ENCODE peak calls at places on chromosomes 12 and 14, in seven cellular contexts. One of them, this sample, is unnamed.

GRCh38 chr14:94823556-94824341 is 53.8 kb upstream of the GSC start:
- DNase-seq in GM23338: peak
- DNase-seq in astrocyte of the spinal cord: no peak
- DNase-seq in AG09309: no peak
- DNase-seq in foreskin fibroblast: no peak
- DNase-seq in prostate gland: no peak
- DNase-seq in RWPE2: no peak
- DNase-seq in this sample: no peak

GRCh38 chr12:49750027-49750977 is 8.9 kb downstream of the TMBIM6 start:
- DNase-seq in astrocyte of the spinal cord: peak
- DNase-seq in prostate gland: no peak
- DNase-seq in AG09309: peak
- DNase-seq in RWPE2: no peak
- DNase-seq in foreskin fibroblast: peak
- DNase-seq in GM23338: peak
- DNase-seq in this sample: no peak

GRCh38 chr14:52391866-52392600 is 77.9 kb downstream of the PTGER2 start:
- DNase-seq in AG09309: peak
- DNase-seq in RWPE2: no peak
- DNase-seq in GM23338: no peak
- DNase-seq in prostate gland: no peak
- DNase-seq in foreskin fibroblast: peak
- DNase-seq in astrocyte of the spinal cord: peak
- DNase-seq in this sample: peak

GRCh38 chr14:74216671-74217070 is 22.6 kb upstream of the VSX2 start:
- DNase-seq in AG09309: no peak
- DNase-seq in RWPE2: no peak
- DNase-seq in foreskin fibroblast: no peak
- DNase-seq in astrocyte of the spinal cord: no peak
- DNase-seq in prostate gland: no peak
- DNase-seq in GM23338: no peak
- DNase-seq in this sample: no peak

GRCh38 chr12:77796775-77797174 is 33.9 kb upstream of the NAV3 start:
- DNase-seq in RWPE2: no peak
- DNase-seq in GM23338: no peak
- DNase-seq in prostate gland: no peak
- DNase-seq in astrocyte of the spinal cord: peak
- DNase-seq in foreskin fibroblast: peak
- DNase-seq in AG09309: peak
- DNase-seq in this sample: peak

GRCh38 chr14:73003688-73004087 is 23.2 kb downstream of the ZFYVE1 start:
- DNase-seq in RWPE2: no peak
- DNase-seq in astrocyte of the spinal cord: no peak
- DNase-seq in prostate gland: no peak
- DNase-seq in foreskin fibroblast: no peak
- DNase-seq in GM23338: no peak
- DNase-seq in AG09309: no peak
- DNase-seq in this sample: no peak

GRCh38 chr12:51926718-51927117 is 19.4 kb downstream of the ACVRL1 start:
- DNase-seq in RWPE2: no peak
- DNase-seq in AG09309: no peak
- DNase-seq in astrocyte of the spinal cord: no peak
- DNase-seq in prostate gland: peak
- DNase-seq in GM23338: peak
- DNase-seq in foreskin fibroblast: peak
- DNase-seq in this sample: no peak

GRCh38 chr14:69687963-69688649 is 76.7 kb downstream of the SUSD6 start:
- DNase-seq in RWPE2: no peak
- DNase-seq in astrocyte of the spinal cord: no peak
- DNase-seq in foreskin fibroblast: no peak
- DNase-seq in GM23338: no peak
- DNase-seq in AG09309: no peak
- DNase-seq in prostate gland: no peak
- DNase-seq in this sample: no peak

GRCh38 chr12:10810068-10810467 is at the start of gene TAS2R9:
- DNase-seq in foreskin fibroblast: no peak
- DNase-seq in GM23338: no peak
- DNase-seq in astrocyte of the spinal cord: no peak
- DNase-seq in prostate gland: no peak
- DNase-seq in AG09309: no peak
- DNase-seq in RWPE2: no peak
- DNase-seq in this sample: no peak

GRCh38 chr14:50062438-50063039 is 53.8 kb downstream of the VCPKMT start:
- DNase-seq in AG09309: no peak
- DNase-seq in prostate gland: no peak
- DNase-seq in foreskin fibroblast: peak
- DNase-seq in GM23338: peak
- DNase-seq in astrocyte of the spinal cord: peak
- DNase-seq in RWPE2: no peak
- DNase-seq in this sample: no peak

GRCh38 chr12:98401427-98401826 is 114.0 kb upstream of the TMPO start:
- DNase-seq in foreskin fibroblast: no peak
- DNase-seq in prostate gland: no peak
- DNase-seq in AG09309: no peak
- DNase-seq in astrocyte of the spinal cord: peak
- DNase-seq in RWPE2: no peak
- DNase-seq in GM23338: no peak
- DNase-seq in this sample: no peak

GRCh38 chr12:12333980-12334709 is 15.9 kb downstream of the MANSC1 start:
- DNase-seq in RWPE2: no peak
- DNase-seq in prostate gland: no peak
- DNase-seq in GM23338: peak
- DNase-seq in foreskin fibroblast: peak
- DNase-seq in astrocyte of the spinal cord: peak
- DNase-seq in AG09309: no peak
- DNase-seq in this sample: no peak

GRCh38 chr14:62015945-62016344 is 253.7 kb downstream of the SNAPC1 start:
- DNase-seq in prostate gland: no peak
- DNase-seq in AG09309: no peak
- DNase-seq in foreskin fibroblast: peak
- DNase-seq in RWPE2: no peak
- DNase-seq in astrocyte of the spinal cord: peak
- DNase-seq in GM23338: no peak
- DNase-seq in this sample: no peak

GRCh38 chr14:105099778-105100177 is 34.5 kb upstream of the GPR132 start:
- DNase-seq in foreskin fibroblast: no peak
- DNase-seq in AG09309: no peak
- DNase-seq in GM23338: no peak
- DNase-seq in RWPE2: peak
- DNase-seq in prostate gland: no peak
- DNase-seq in astrocyte of the spinal cord: no peak
- DNase-seq in this sample: no peak

GRCh38 chr12:89709157-89709993 is 737 bp upstream of the ATP2B1 start:
- DNase-seq in prostate gland: peak
- DNase-seq in GM23338: peak
- DNase-seq in astrocyte of the spinal cord: peak
- DNase-seq in RWPE2: peak
- DNase-seq in AG09309: peak
- DNase-seq in foreskin fibroblast: peak
- DNase-seq in this sample: peak

GRCh38 chr12:89707992-89708792 is 446 bp downstream of the ATP2B1 start:
- DNase-seq in astrocyte of the spinal cord: peak
- DNase-seq in AG09309: no peak
- DNase-seq in GM23338: peak
- DNase-seq in RWPE2: peak
- DNase-seq in foreskin fibroblast: peak
- DNase-seq in prostate gland: peak
- DNase-seq in this sample: no peak

GRCh38 chr12:89707623-89707991 is 1.0 kb downstream of the ATP2B1 start:
- DNase-seq in astrocyte of the spinal cord: no peak
- DNase-seq in RWPE2: peak
- DNase-seq in foreskin fibroblast: peak
- DNase-seq in prostate gland: peak
- DNase-seq in GM23338: peak
- DNase-seq in AG09309: no peak
- DNase-seq in this sample: no peak

GRCh38 chr12:89709994-89710872 is 1.6 kb upstream of the ATP2B1 start:
- DNase-seq in AG09309: peak
- DNase-seq in prostate gland: peak
- DNase-seq in foreskin fibroblast: peak
- DNase-seq in astrocyte of the spinal cord: no peak
- DNase-seq in RWPE2: peak
- DNase-seq in GM23338: peak
- DNase-seq in this sample: no peak

GRCh38 chr12:89708793-89709156 is at the start of gene ATP2B1:
- DNase-seq in RWPE2: peak
- DNase-seq in prostate gland: peak
- DNase-seq in astrocyte of the spinal cord: peak
- DNase-seq in GM23338: peak
- DNase-seq in foreskin fibroblast: peak
- DNase-seq in AG09309: peak
- DNase-seq in this sample: peak
- TF ChIP-seq CTCF in RWPE2: peak
- TF ChIP-seq CTCF in prostate gland: no peak
- TF ChIP-seq CTCF in astrocyte of the spinal cord: peak
- TF ChIP-seq CTCF in GM23338: no peak
- TF ChIP-seq CTCF in foreskin fibroblast: no peak
- TF ChIP-seq CTCF in AG09309: no peak
- TF ChIP-seq CTCF in this sample: no peak

DNA sequence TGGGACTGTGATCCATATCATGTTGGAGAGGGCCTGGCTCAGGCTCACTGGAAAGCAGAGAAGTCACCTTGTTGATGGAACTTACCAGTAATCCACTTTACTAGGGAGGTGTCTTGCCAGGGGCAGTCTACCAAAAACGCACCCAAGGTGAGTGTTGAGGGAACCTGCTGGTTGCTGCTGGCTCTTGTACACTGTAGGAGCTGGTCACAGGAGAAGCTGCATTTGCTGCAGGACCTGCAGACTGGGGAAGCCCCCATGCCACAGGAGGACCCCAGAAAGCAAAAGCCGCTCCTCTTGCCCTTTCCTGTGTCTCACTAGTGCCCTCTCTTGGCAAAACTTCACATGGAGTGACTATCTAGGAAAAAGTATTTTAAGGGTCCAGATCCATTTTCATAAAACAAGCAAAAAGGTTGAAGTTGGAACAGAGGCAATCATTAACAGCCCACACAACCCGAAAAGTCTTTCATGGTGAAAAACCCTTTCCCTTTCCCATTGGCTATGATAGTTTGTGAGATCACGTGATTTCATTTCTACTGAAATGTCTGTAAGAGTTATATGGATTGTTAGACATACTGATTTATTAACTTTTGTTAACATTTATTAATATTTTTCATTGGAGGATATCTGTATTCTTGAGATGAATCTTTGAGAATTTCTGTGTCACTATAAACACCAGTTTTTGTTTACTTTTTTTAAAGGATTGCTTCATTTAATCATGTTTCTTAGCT is 59.2 kb downstream of the RASSF8 start:
- DNase-seq in RWPE2: no peak
- DNase-seq in GM23338: peak
- DNase-seq in foreskin fibroblast: peak
- DNase-seq in prostate gland: no peak
- DNase-seq in astrocyte of the spinal cord: no peak
- DNase-seq in AG09309: no peak
- DNase-seq in this sample: no peak
- H3K4me3 ChIP-seq in RWPE2: no peak
- H3K4me3 ChIP-seq in GM23338: no peak
- H3K4me3 ChIP-seq in foreskin fibroblast: no peak
- H3K4me3 ChIP-seq in prostate gland: no peak
- H3K4me3 ChIP-seq in astrocyte of the spinal cord: no peak
- H3K4me3 ChIP-seq in AG09309: no peak
- H3K4me3 ChIP-seq in this sample: no peak

GRCh38 chr12:74647241-74647640 is 109.6 kb downstream of the ATXN7L3B start:
- DNase-seq in foreskin fibroblast: no peak
- DNase-seq in prostate gland: no peak
- DNase-seq in astrocyte of the spinal cord: no peak
- DNase-seq in GM23338: no peak
- DNase-seq in RWPE2: no peak
- DNase-seq in AG09309: no peak
- DNase-seq in this sample: no peak

GRCh38 chr12:74644681-74645080 is 107.0 kb downstream of the ATXN7L3B start:
- DNase-seq in AG09309: no peak
- DNase-seq in foreskin fibroblast: no peak
- DNase-seq in astrocyte of the spinal cord: no peak
- DNase-seq in RWPE2: no peak
- DNase-seq in GM23338: no peak
- DNase-seq in prostate gland: no peak
- DNase-seq in this sample: no peak

GRCh38 chr12:74641694-74642093 is 104.1 kb downstream of the ATXN7L3B start:
- DNase-seq in AG09309: no peak
- DNase-seq in astrocyte of the spinal cord: no peak
- DNase-seq in RWPE2: no peak
- DNase-seq in prostate gland: no peak
- DNase-seq in GM23338: no peak
- DNase-seq in foreskin fibroblast: no peak
- DNase-seq in this sample: no peak

GRCh38 chr12:74641262-74641661 is 103.6 kb downstream of the ATXN7L3B start:
- DNase-seq in foreskin fibroblast: no peak
- DNase-seq in prostate gland: no peak
- DNase-seq in AG09309: no peak
- DNase-seq in astrocyte of the spinal cord: no peak
- DNase-seq in GM23338: no peak
- DNase-seq in RWPE2: no peak
- DNase-seq in this sample: no peak

DNA sequence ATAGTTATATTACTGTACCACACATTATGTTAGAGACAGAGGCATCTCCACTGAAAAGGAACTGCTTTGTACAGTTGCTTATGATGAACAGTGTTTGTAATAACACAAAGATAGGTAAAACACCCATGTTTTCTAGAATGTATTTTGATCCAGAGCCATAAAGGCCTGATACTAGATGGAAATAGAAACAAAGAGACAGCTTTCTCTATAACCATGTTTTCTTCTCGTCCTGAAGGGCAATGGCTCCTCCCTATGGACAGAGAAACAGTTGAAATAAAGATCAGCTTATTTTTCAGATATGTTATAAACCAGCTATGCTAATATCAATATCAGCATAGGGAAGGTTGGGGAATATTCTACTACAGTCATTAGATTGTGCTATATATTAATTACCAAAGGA is 109.2 kb downstream of the ATXN7L3B start:
- DNase-seq in foreskin fibroblast: no peak
- DNase-seq in AG09309: no peak
- DNase-seq in astrocyte of the spinal cord: peak
- DNase-seq in prostate gland: no peak
- DNase-seq in RWPE2: no peak
- DNase-seq in GM23338: peak
- DNase-seq in this sample: peak
- TF ChIP-seq CTCF in foreskin fibroblast: no peak
- TF ChIP-seq CTCF in AG09309: no peak
- TF ChIP-seq CTCF in astrocyte of the spinal cord: no peak
- TF ChIP-seq CTCF in prostate gland: no peak
- TF ChIP-seq CTCF in RWPE2: peak
- TF ChIP-seq CTCF in GM23338: peak
- TF ChIP-seq CTCF in this sample: peak

DNA sequence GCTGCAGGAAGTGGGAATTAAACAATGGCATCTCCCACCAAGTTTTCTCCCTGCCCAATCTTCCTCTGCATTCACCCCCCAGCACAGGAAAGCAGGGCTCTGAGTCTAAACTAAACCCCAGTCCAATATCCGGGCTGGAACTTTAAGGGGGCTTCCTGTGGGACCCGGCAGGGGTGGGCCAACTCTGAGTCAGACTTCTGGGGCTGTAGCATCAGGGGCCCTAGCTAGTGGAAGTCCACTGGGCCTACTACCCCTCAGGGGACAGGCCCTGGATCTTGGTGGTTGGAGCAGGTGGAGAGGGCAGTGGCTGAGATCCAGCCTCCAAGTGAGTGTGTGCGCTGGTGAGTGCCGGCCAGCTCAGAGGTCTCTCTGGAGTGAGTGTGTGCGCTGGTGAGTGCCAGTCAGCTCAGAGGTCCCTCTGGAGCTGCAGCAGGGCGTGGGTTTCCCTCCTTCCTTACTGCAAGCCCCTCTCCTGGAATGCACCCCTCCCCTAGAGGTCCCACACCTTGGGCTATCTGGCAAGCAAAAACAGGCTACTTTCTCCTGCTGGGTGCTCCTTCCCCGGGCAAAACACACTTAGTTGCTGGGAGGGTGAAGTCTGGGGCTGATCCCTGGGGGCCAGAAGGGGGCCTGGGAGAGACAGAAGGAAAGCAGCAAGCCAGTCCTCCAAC is 5.6 kb upstream of the LHX5 start:
- DNase-seq in AG09309: no peak
- DNase-seq in foreskin fibroblast: no peak
- DNase-seq in prostate gland: no peak
- DNase-seq in astrocyte of the spinal cord: no peak
- DNase-seq in RWPE2: no peak
- DNase-seq in GM23338: peak
- DNase-seq in this sample: no peak
- H3K4me3 ChIP-seq in AG09309: no peak
- H3K4me3 ChIP-seq in foreskin fibroblast: no peak
- H3K4me3 ChIP-seq in prostate gland: no peak
- H3K4me3 ChIP-seq in astrocyte of the spinal cord: no peak
- H3K4me3 ChIP-seq in RWPE2: no peak
- H3K4me3 ChIP-seq in GM23338: peak
- H3K4me3 ChIP-seq in this sample: no peak

This sample was measured in astrocyte of the cerebellum.